ENCODE peak calls at places on chromosomes 12 and 14, in ten cellular contexts. One of them, this sample, is unnamed.

GRCh38 chr12:30985814-30986452 is 59.4 kb downstream of the TSPAN11 start:
- DNase-seq in stimulated activated naive CD4-positive, alpha-beta T cell: no peak
- DNase-seq in GM04504: no peak
- DNase-seq in right lobe of liver: peak; percentile 53
- DNase-seq in bronchial epithelial cell: peak; percentile 41
- DNase-seq in activated T-cell treated with anti-CD3 and anti-CD28 coated beads for 1 hour: no peak
- DNase-seq in naive B cell: no peak
- DNase-seq in HTR-8/SVneo: peak; percentile 74
- DNase-seq in prostate gland: peak; percentile 33
- DNase-seq in Right ventricle myocardium superior: peak; percentile 69
- DNase-seq in this sample: peak; percentile 59

GRCh38 chr12:74171478-74171909 is 366.1 kb upstream of the ATXN7L3B start:
- DNase-seq in HTR-8/SVneo: no peak
- DNase-seq in prostate gland: no peak
- DNase-seq in right lobe of liver: no peak
- DNase-seq in Right ventricle myocardium superior: no peak
- DNase-seq in bronchial epithelial cell: no peak
- DNase-seq in naive B cell: no peak
- DNase-seq in GM04504: no peak
- DNase-seq in stimulated activated naive CD4-positive, alpha-beta T cell: no peak
- DNase-seq in activated T-cell treated with anti-CD3 and anti-CD28 coated beads for 1 hour: no peak
- DNase-seq in this sample: no peak

GRCh38 chr12:82781288-82782078 is 94.8 kb downstream of the TMTC2 start:
- DNase-seq in naive B cell: no peak
- DNase-seq in Right ventricle myocardium superior: no peak
- DNase-seq in activated T-cell treated with anti-CD3 and anti-CD28 coated beads for 1 hour: no peak
- DNase-seq in right lobe of liver: no peak
- DNase-seq in bronchial epithelial cell: no peak
- DNase-seq in prostate gland: no peak
- DNase-seq in GM04504: no peak
- DNase-seq in HTR-8/SVneo: no peak
- DNase-seq in stimulated activated naive CD4-positive, alpha-beta T cell: no peak
- DNase-seq in this sample: no peak

GRCh38 chr12:19620222-19620621 is 180.9 kb downstream of the AEBP2 start:
- DNase-seq in Right ventricle myocardium superior: no peak
- DNase-seq in prostate gland: no peak
- DNase-seq in right lobe of liver: no peak
- DNase-seq in activated T-cell treated with anti-CD3 and anti-CD28 coated beads for 1 hour: no peak
- DNase-seq in bronchial epithelial cell: peak; percentile 76
- DNase-seq in naive B cell: no peak
- DNase-seq in GM04504: no peak
- DNase-seq in stimulated activated naive CD4-positive, alpha-beta T cell: no peak
- DNase-seq in HTR-8/SVneo: no peak
- DNase-seq in this sample: no peak

GRCh38 chr12:108772247-108772646 is 40.9 kb upstream of the CORO1C start:
- DNase-seq in prostate gland: no peak
- DNase-seq in stimulated activated naive CD4-positive, alpha-beta T cell: no peak
- DNase-seq in naive B cell: peak; percentile 21
- DNase-seq in activated T-cell treated with anti-CD3 and anti-CD28 coated beads for 1 hour: no peak
- DNase-seq in HTR-8/SVneo: no peak
- DNase-seq in bronchial epithelial cell: no peak
- DNase-seq in right lobe of liver: no peak
- DNase-seq in Right ventricle myocardium superior: peak; percentile 56
- DNase-seq in GM04504: no peak
- DNase-seq in this sample: no peak

GRCh38 chr12:78759387-78759786 is 105.2 kb upstream of the SYT1 start:
- DNase-seq in stimulated activated naive CD4-positive, alpha-beta T cell: no peak
- DNase-seq in naive B cell: no peak
- DNase-seq in bronchial epithelial cell: peak; percentile 28
- DNase-seq in HTR-8/SVneo: no peak
- DNase-seq in right lobe of liver: no peak
- DNase-seq in Right ventricle myocardium superior: no peak
- DNase-seq in activated T-cell treated with anti-CD3 and anti-CD28 coated beads for 1 hour: no peak
- DNase-seq in prostate gland: no peak
- DNase-seq in GM04504: peak; percentile 15
- DNase-seq in this sample: no peak

GRCh38 chr12:104958946-104959841 is 1.1 kb upstream of the SLC41A2 start:
- DNase-seq in GM04504: peak; percentile 37
- DNase-seq in right lobe of liver: no peak
- DNase-seq in activated T-cell treated with anti-CD3 and anti-CD28 coated beads for 1 hour: no peak
- DNase-seq in prostate gland: no peak
- DNase-seq in stimulated activated naive CD4-positive, alpha-beta T cell: no peak
- DNase-seq in bronchial epithelial cell: peak; percentile 42
- DNase-seq in Right ventricle myocardium superior: no peak
- DNase-seq in HTR-8/SVneo: no peak
- DNase-seq in naive B cell: no peak
- DNase-seq in this sample: no peak

GRCh38 chr12:64560395-64561301 is 49.6 kb upstream of the RASSF3 start:
- DNase-seq in right lobe of liver: no peak
- DNase-seq in naive B cell: no peak
- DNase-seq in activated T-cell treated with anti-CD3 and anti-CD28 coated beads for 1 hour: no peak
- DNase-seq in Right ventricle myocardium superior: no peak
- DNase-seq in prostate gland: no peak
- DNase-seq in stimulated activated naive CD4-positive, alpha-beta T cell: no peak
- DNase-seq in HTR-8/SVneo: peak; percentile 66
- DNase-seq in bronchial epithelial cell: peak; percentile 89
- DNase-seq in GM04504: peak; percentile 51
- DNase-seq in this sample: no peak

GRCh38 chr14:79515158-79515557 is 696.1 kb downstream of the DIO2 start:
- DNase-seq in HTR-8/SVneo: no peak
- DNase-seq in bronchial epithelial cell: no peak
- DNase-seq in right lobe of liver: no peak
- DNase-seq in stimulated activated naive CD4-positive, alpha-beta T cell: no peak
- DNase-seq in GM04504: no peak
- DNase-seq in prostate gland: no peak
- DNase-seq in naive B cell: no peak
- DNase-seq in Right ventricle myocardium superior: no peak
- DNase-seq in activated T-cell treated with anti-CD3 and anti-CD28 coated beads for 1 hour: no peak
- DNase-seq in this sample: no peak

GRCh38 chr12:3683670-3684069 is 69.2 kb downstream of the CRACR2A start:
- DNase-seq in bronchial epithelial cell: peak; percentile 41
- DNase-seq in right lobe of liver: no peak
- DNase-seq in GM04504: no peak
- DNase-seq in activated T-cell treated with anti-CD3 and anti-CD28 coated beads for 1 hour: no peak
- DNase-seq in naive B cell: no peak
- DNase-seq in Right ventricle myocardium superior: no peak
- DNase-seq in prostate gland: no peak
- DNase-seq in stimulated activated naive CD4-positive, alpha-beta T cell: no peak
- DNase-seq in HTR-8/SVneo: no peak
- DNase-seq in this sample: no peak

GRCh38 chr14:89845346-89845745 is 109.2 kb downstream of the EFCAB11 start:
- DNase-seq in stimulated activated naive CD4-positive, alpha-beta T cell: no peak
- DNase-seq in GM04504: no peak
- DNase-seq in activated T-cell treated with anti-CD3 and anti-CD28 coated beads for 1 hour: no peak
- DNase-seq in prostate gland: no peak
- DNase-seq in bronchial epithelial cell: peak; percentile 56
- DNase-seq in right lobe of liver: no peak
- DNase-seq in HTR-8/SVneo: peak; percentile 73
- DNase-seq in Right ventricle myocardium superior: no peak
- DNase-seq in naive B cell: no peak
- DNase-seq in this sample: no peak

GRCh38 chr14:97707603-97708002 is 910.4 kb downstream of the VRK1 start:
- DNase-seq in HTR-8/SVneo: no peak
- DNase-seq in activated T-cell treated with anti-CD3 and anti-CD28 coated beads for 1 hour: no peak
- DNase-seq in prostate gland: no peak
- DNase-seq in right lobe of liver: no peak
- DNase-seq in bronchial epithelial cell: no peak
- DNase-seq in Right ventricle myocardium superior: no peak
- DNase-seq in stimulated activated naive CD4-positive, alpha-beta T cell: no peak
- DNase-seq in GM04504: no peak
- DNase-seq in naive B cell: no peak
- DNase-seq in this sample: no peak

GRCh38 chr12:71731439-71732356 is 23.0 kb upstream of the RAB21 start:
- DNase-seq in activated T-cell treated with anti-CD3 and anti-CD28 coated beads for 1 hour: no peak
- DNase-seq in GM04504: no peak
- DNase-seq in prostate gland: no peak
- DNase-seq in stimulated activated naive CD4-positive, alpha-beta T cell: no peak
- DNase-seq in right lobe of liver: peak; percentile 55
- DNase-seq in bronchial epithelial cell: no peak
- DNase-seq in naive B cell: no peak
- DNase-seq in HTR-8/SVneo: peak; percentile 36
- DNase-seq in Right ventricle myocardium superior: no peak
- DNase-seq in this sample: no peak

This sample was measured in lower lobe of right lung.